ENCODE peak calls at places on chromosomes 1 and 21, in six cellular contexts. U is ovary; Y is stimulated activated CD4-positive, alpha-beta T cell treated with anti-CD3 and anti-CD28 coated beads, Interleukin-2, amount 100 ng/mL, for 24 hours; Z is NCI-H1436; P is tibial nerve; X is esophagus muscularis mucosa. T is an unnamed sample.

GRCh38 chr1:11786168-11786567 is 19.6 kb downstream of the MTHFR start:
- DNase-seq in U (no peak), Y (no peak), Z (no peak), P (no peak), X (no peak), T (no peak)

GRCh38 chr1:12511516-12512468 is 106.2 kb downstream of the DHRS3 start:
- DNase-seq in U (no peak), Y (no peak), Z (no peak), P (no peak), X (no peak), T (no peak)

GRCh38 chr1:43446881-43447835 is 6.6 kb downstream of the HYI start:
- DNase-seq in U (peak), Y (no peak), Z (no peak), P (no peak), X (no peak), T (no peak)

GRCh38 chr1:110230381-110231199 is 20.5 kb downstream of the KCNC4 start:
- DNase-seq in U (no peak), Y (no peak), Z (no peak), P (no peak), X (no peak), T (no peak)

GRCh38 chr1:68221001-68221970 is 11.0 kb downstream of the WLS start:
- DNase-seq in U (no peak), Y (no peak), Z (no peak), P (no peak), X (no peak), T (no peak)

GRCh38 chr21:29248124-29248523 is 50.6 kb upstream of the BACH1 start:
- DNase-seq in U (no peak), Y (no peak), Z (no peak), P (no peak), X (no peak), T (no peak)

GRCh38 chr1:168373869-168374268 is 93.2 kb downstream of the TBX19 start:
- DNase-seq in U (peak), Y (no peak), Z (no peak), P (no peak), X (no peak), T (no peak)

GRCh38 chr1:3014041-3014440 is 7.2 kb upstream of the ACTRT2 start:
- DNase-seq in U (no peak), Y (no peak), Z (no peak), P (no peak), X (no peak), T (no peak)

GRCh38 chr1:98737835-98738234 is 76.3 kb downstream of the SNX7 start:
- DNase-seq in U (no peak), Y (no peak), Z (no peak), P (no peak), X (no peak), T (no peak)

GRCh38 chr21:33854604-33855003 is 61.0 kb downstream of the ATP5PO start:
- DNase-seq in U (no peak), Y (no peak), Z (no peak), P (no peak), X (no peak), T (no peak)

T was measured in osteocyte.